ENCODE peak calls at places on chromosomes 6 and 20, in four cellular contexts. J is CD8-positive, alpha-beta memory T cell; R is cardiac muscle cell; Z is choroid plexus epithelial cell. C is an unnamed sample.

GRCh38 chr6:104483225-104483834 is 376.4 kb downstream of the HACE1 start:
- DNase-seq in J (no peak), R (peak; percentile 18), Z (peak; percentile 50), C (no peak)

GRCh38 chr6:51902261-51902764 is 185.1 kb downstream of the PKHD1 start:
- DNase-seq in J (no peak), R (no peak), Z (no peak), C (no peak)

GRCh38 chr6:136989591-136990578 is 54.9 kb downstream of the IL20RA start:
- DNase-seq in J (no peak), R (peak; percentile 75), Z (no peak), C (no peak)

GRCh38 chr6:167435209-167435728 is 110.4 kb downstream of the TTLL2 start:
- DNase-seq in J (no peak), R (no peak), Z (no peak), C (no peak)

GRCh38 chr6:69105288-69105687 is 470.2 kb downstream of the ADGRB3 start:
- DNase-seq in J (no peak), R (peak; percentile 2), Z (peak; percentile 27), C (no peak)

GRCh38 chr6:99590728-99591672 is 15.6 kb upstream of the PRDM13 start:
- DNase-seq in J (no peak), R (no peak), Z (no peak), C (no peak)

GRCh38 chr6:159307246-159307790 is 138.1 kb downstream of the FNDC1 start:
- DNase-seq in J (no peak), R (no peak), Z (no peak), C (no peak)

GRCh38 chr6:144351338-144351737 is 66.2 kb downstream of the UTRN start:
- DNase-seq in J (no peak), R (no peak), Z (no peak), C (no peak)

GRCh38 chr6:8215631-8216030 is 113.3 kb upstream of the EEF1E1 start:
- DNase-seq in J (no peak), R (no peak), Z (peak; percentile 54), C (no peak)

GRCh38 chr20:7695622-7696021 is 244.6 kb downstream of the HAO1 start:
- DNase-seq in J (no peak), R (no peak), Z (peak; percentile 42), C (no peak)

GRCh38 chr6:55568779-55569439 is 10.1 kb downstream of the HMGCLL1 start:
- DNase-seq in J (no peak), R (peak; percentile 18), Z (peak; percentile 48), C (no peak)

GRCh38 chr6:53042112-53042511 is 23.1 kb upstream of the FBXO9 start:
- DNase-seq in J (no peak), R (no peak), Z (peak; percentile 84), C (peak; percentile 16)

GRCh38 chr6:38012573-38012972 is 193.0 kb downstream of the ZFAND3 start:
- DNase-seq in J (no peak), R (peak; percentile 59), Z (peak; percentile 81), C (peak; percentile 9)

GRCh38 chr20:25341716-25342680 is 48.6 kb downstream of the ABHD12 start:
- DNase-seq in J (no peak), R (no peak), Z (peak; percentile 34), C (no peak)

GRCh38 chr6:157198425-157199279 is 124.7 kb downstream of the TMEM242 start:
- DNase-seq in J (no peak), R (no peak), Z (no peak), C (no peak)

GRCh38 chr6:167799033-167799933 is 27.4 kb upstream of the AFDN start:
- DNase-seq in J (no peak), R (no peak), Z (peak; percentile 32), C (no peak)

GRCh38 chr6:166097914-166098522 is 69.6 kb downstream of the TBXT start:
- DNase-seq in J (no peak), R (peak; percentile 79), Z (peak; percentile 92), C (peak; percentile 61)
- H3K4me3 ChIP-seq in J (no peak overlapping the region), R (peak overlapping the region; percentile 48), Z (peak overlapping the region; percentile 53), C (peak overlapping the region; percentile 56)

DNA sequence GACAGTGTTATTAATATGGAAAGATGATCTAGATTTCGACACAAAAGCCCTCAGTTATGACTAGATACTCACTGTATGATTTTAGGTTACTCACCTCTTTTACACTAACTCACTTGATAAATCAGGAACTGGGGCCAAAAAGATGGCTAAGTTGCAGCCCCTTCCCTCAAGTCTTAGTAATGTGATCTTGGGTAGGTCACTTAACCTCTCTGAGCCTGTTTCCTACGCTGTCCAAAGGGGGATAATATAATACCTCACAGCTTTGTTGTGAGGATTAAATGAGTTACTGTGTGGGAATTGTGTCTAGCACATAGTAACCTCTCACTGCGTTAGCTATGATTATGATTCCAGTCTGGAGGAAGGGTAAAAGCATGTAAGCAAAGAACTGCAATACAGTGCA is 1.3 kb downstream of the TTI1 start:
- DNase-seq in J (no peak), R (no peak), Z (no peak), C (no peak)
- H3K4me3 ChIP-seq in J (peak overlapping the region; percentile 96), R (no peak overlapping the region), Z (no peak overlapping the region), C (peak overlapping the region; percentile 88)

DNA sequence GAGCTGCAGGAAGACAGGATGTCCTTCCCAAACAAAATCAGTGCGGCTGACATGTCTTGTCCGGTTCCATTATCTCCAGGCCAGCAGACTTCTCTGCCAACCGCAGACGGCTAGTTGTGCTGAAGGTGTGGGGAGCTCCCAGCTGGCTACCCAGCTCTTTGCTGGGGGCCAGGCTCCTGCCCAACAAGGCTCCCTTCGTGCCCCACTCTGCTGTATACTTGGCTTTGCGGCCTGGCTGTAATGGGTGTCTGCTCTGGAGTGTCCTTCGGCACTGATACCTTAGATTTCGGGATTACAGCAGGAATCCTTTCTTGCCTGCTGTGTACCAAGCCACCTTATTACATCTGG is 48.7 kb upstream of the IRF4 start:
- DNase-seq in J (no peak), R (no peak), Z (no peak), C (no peak)
- H3K4me3 ChIP-seq in J (no peak overlapping the region), R (no peak overlapping the region), Z (no peak overlapping the region), C (no peak overlapping the region)

GRCh38 chr20:59962155-59962554 is 3.9 kb downstream of the CDH26 start:
- DNase-seq in J (no peak), R (no peak), Z (no peak), C (no peak)

GRCh38 chr20:59958123-59958522 is at the start of gene CDH26:
- DNase-seq in J (no peak), R (no peak), Z (no peak), C (no peak)

GRCh38 chr20:59961423-59961822 is 3.2 kb downstream of the CDH26 start:
- DNase-seq in J (no peak), R (no peak), Z (no peak), C (no peak)

GRCh38 chr20:59955131-59955796 is 3.0 kb upstream of the CDH26 start:
- DNase-seq in J (no peak), R (no peak), Z (peak; percentile 27), C (peak; percentile 40)

GRCh38 chr20:59958626-59959025 is 403 bp downstream of the CDH26 start:
- DNase-seq in J (no peak), R (no peak), Z (no peak), C (no peak)
- H3K4me3 ChIP-seq in J (no peak overlapping the region), R (no peak overlapping the region), Z (no peak overlapping the region), C (no peak overlapping the region)

GRCh38 chr6:30844118-30844535 is 40.2 kb upstream of the DDR1 start:
- DNase-seq in J (no peak), R (peak; percentile 84), Z (peak; percentile 67), C (no peak)
- H3K4me3 ChIP-seq in J (no peak overlapping the region), R (no peak overlapping the region), Z (no peak overlapping the region), C (no peak overlapping the region)

GRCh38 chr6:10412948-10413849 is 1.7 kb downstream of the TFAP2A start:
- DNase-seq in J (no peak), R (no peak), Z (no peak), C (peak; percentile 32)

GRCh38 chr6:10412165-10412947 is 2.5 kb downstream of the TFAP2A start:
- DNase-seq in J (peak; percentile 18), R (no peak), Z (peak; percentile 59), C (peak; percentile 56)

GRCh38 chr6:10414766-10415592 is at the start of gene TFAP2A:
- DNase-seq in J (no peak), R (no peak), Z (no peak), C (peak; percentile 80)

GRCh38 chr6:10415593-10416480 is 963 bp upstream of the TFAP2A start:
- DNase-seq in J (no peak), R (no peak), Z (no peak), C (no peak)

GRCh38 chr6:10413850-10414765 is 766 bp downstream of the TFAP2A start:
- DNase-seq in J (no peak), R (no peak), Z (no peak), C (peak; percentile 62)
- H3K4me3 ChIP-seq in J (no peak overlapping the region), R (no peak overlapping the region), Z (no peak overlapping the region), C (peak overlapping the region; percentile 52)

DNA sequence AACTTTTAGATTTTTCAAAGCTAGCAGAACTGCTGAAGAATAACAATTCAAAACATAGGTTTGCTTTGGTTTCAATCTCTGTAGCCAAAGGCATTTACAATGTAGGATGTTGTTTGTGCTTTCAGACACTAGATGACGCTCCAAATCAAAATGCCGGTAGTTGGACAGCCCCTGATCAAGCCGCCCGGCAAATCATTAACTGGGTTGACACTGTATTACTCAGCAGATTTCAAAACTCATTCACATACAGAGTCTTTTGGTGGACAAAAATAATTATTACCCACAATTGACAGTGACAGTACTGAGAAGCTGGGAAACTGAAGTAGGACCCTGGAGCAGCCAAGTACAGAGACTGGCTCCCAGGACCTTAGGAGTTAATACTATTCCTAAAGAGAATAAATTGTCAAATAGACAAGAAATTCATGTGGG is 21.3 kb upstream of the HFE start:
- DNase-seq in J (no peak), R (peak; percentile 76), Z (peak; percentile 91), C (peak; percentile 60)
- H3K4me3 ChIP-seq in J (no peak overlapping the region), R (no peak overlapping the region), Z (no peak overlapping the region), C (peak overlapping the region; percentile 30)